ENCODE peak calls at places on chromosomes 5 and 9, in nine cellular contexts. G, A, U, C, E, B, R, F and Q are unnamed samples.

GRCh38 chr5:2188661-2189060 is 305.9 kb upstream of the IRX4 start:
- DNase-seq in F (no peak), A (no peak), G (no peak), U (no peak), B (no peak), R (no peak), E (no peak), C (no peak), Q (no peak)

GRCh38 chr5:51278458-51279049 is 104.7 kb upstream of the ISL1 start:
- DNase-seq in R (peak; percentile 49), C (no peak), F (no peak), E (no peak), A (no peak), G (no peak), B (peak; percentile 10), U (no peak), Q (no peak)

GRCh38 chr5:149995385-149996085 is 4.9 kb downstream of the TIGD6 start:
- DNase-seq in U (peak; percentile 19), A (no peak), F (no peak), G (no peak), B (peak; percentile 27), R (no peak), C (no peak), E (no peak), Q (no peak)

GRCh38 chr9:136013116-136013515 is 51.9 kb upstream of the UBAC1 start:
- DNase-seq in G (no peak), C (no peak), E (no peak), R (no peak), F (no peak), U (no peak), A (no peak), B (no peak), Q (no peak)

GRCh38 chr5:23588841-23589240 is 81.4 kb downstream of the PRDM9 start:
- DNase-seq in C (no peak), A (no peak), U (no peak), B (no peak), G (no peak), R (no peak), E (no peak), F (no peak), Q (no peak)

GRCh38 chr5:93741136-93741811 is at the start of gene POU5F2:
- DNase-seq in E (no peak), R (peak; percentile 74), U (no peak), G (no peak), F (no peak), C (no peak), A (no peak), B (peak; percentile 18), Q (no peak)

GRCh38 chr9:20599195-20599594 is 23.1 kb downstream of the MLLT3 start:
- DNase-seq in E (no peak), U (peak; percentile 73), F (no peak), R (no peak), B (no peak), A (no peak), C (no peak), G (no peak), Q (no peak)

GRCh38 chr5:149358294-149358651 is 427 bp downstream of the PCYOX1L start:
- DNase-seq in E (peak; percentile 39), U (peak; percentile 46), F (peak; percentile 36), A (no peak), R (peak; percentile 29), C (no peak), B (peak; percentile 81), G (peak; percentile 66), Q (peak; percentile 25)

GRCh38 chr9:124037790-124038189 is 26.2 kb downstream of the LHX2 start:
- DNase-seq in A (peak; percentile 42), G (no peak), F (no peak), B (peak; percentile 34), R (peak; percentile 54), C (peak; percentile 38), E (no peak), U (no peak), Q (no peak)

GRCh38 chr9:14296462-14296861 is 17.5 kb downstream of the NFIB start:
- DNase-seq in R (no peak), F (no peak), B (no peak), C (no peak), U (no peak), G (no peak), E (no peak), A (no peak), Q (no peak)

GRCh38 chr9:25716220-25716872 is 38.1 kb upstream of the TUSC1 start:
- DNase-seq in G (peak; percentile 7), R (peak; percentile 84), A (peak; percentile 67), E (peak; percentile 72), C (no peak), B (peak; percentile 62), U (peak; percentile 70), F (no peak), Q (peak; percentile 80)

GRCh38 chr5:148781771-148782170 is 44.6 kb upstream of the ADRB2 start:
- DNase-seq in E (no peak), B (no peak), C (no peak), R (no peak), U (no peak), F (no peak), A (no peak), G (no peak), Q (no peak)

GRCh38 chr9:130451509-130452388 is 7.0 kb downstream of the ASS1 start:
- DNase-seq in R (peak; percentile 81), B (peak; percentile 81), G (peak; percentile 16), F (no peak), U (peak; percentile 98), E (peak; percentile 84), A (no peak), C (no peak), Q (peak; percentile 96)

GRCh38 chr5:43646997-43647396 is 44.0 kb downstream of the NNT start:
- DNase-seq in C (no peak), R (no peak), U (peak; percentile 44), A (no peak), B (no peak), F (no peak), G (no peak), E (no peak), Q (no peak)

GRCh38 chr5:173530547-173530946 is 85.9 kb downstream of the BOD1 start:
- DNase-seq in B (no peak), G (no peak), A (peak; percentile 30), E (peak; percentile 33), U (no peak), F (no peak), C (peak; percentile 18), R (peak; percentile 87), Q (no peak)

GRCh38 chr5:154603978-154604679 is 126.1 kb upstream of the HAND1 start:
- DNase-seq in C (no peak), E (peak; percentile 20), B (peak; percentile 91), F (no peak), A (peak; percentile 40), U (peak; percentile 59), R (peak; percentile 56), G (no peak), Q (peak; percentile 73)

GRCh38 chr5:6715758-6716633 is 2.8 kb downstream of the TENT4A start:
- DNase-seq in G (peak; percentile 48), F (peak; percentile 58), C (no peak), B (no peak), E (no peak), U (no peak), A (no peak), R (no peak), Q (no peak)

DNA sequence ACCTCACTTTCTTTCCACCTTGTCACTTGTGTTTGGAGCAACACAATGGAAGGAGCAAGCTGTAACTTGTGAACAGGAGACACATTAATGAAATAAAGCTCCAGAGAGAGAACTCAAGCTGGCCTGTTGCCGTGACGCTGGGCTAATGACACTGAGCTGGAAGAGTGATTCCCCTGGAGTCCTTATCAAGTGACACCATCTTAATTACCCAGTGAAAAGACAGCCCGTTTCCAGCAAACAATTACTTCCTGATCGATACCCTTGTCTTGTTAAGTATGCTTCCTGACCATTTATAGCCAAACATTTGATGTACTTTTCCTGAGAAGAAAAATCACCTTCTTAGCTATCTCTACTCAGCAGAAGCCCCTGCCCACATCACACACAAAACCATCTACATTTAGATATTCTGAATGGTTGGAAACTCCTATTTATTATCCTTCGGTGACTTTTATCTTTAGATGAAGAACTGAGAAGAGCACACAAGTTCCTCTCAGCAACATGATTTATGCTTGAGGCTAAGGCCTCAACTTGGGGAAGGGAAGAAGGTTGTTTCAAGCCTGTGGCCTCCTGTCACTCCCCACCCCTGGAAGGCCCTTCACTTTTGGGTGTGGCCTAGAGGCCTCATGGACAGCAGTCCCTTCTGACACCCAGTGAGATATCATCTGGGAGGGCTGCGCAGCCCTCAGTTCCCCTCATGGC is 34.1 kb downstream of the CRHBP start:
- DNase-seq in G (no peak), F (no peak), U (no peak), E (no peak), R (no peak), C (no peak), A (peak; percentile 14), B (no peak), Q (no peak)
- TF ChIP-seq EZH2phosphoT487 in G (no peak), F (no peak), U (no peak), E (no peak), R (no peak), C (no peak), A (no peak), B (no peak), Q (no peak)

GRCh38 chr9:77469515-77470197 is 178.5 kb downstream of the GNA14 start:
- DNase-seq in U (peak; percentile 82), R (no peak), B (no peak), F (no peak), C (no peak), G (no peak), A (no peak), E (peak; percentile 15), Q (no peak)

GRCh38 chr9:77475641-77476473 is 172.3 kb downstream of the GNA14 start:
- DNase-seq in B (no peak), F (peak; percentile 28), E (no peak), R (peak; percentile 35), U (peak; percentile 88), G (peak; percentile 34), C (no peak), A (no peak), Q (no peak)

GRCh38 chr9:77471572-77471971 is 176.6 kb downstream of the GNA14 start:
- DNase-seq in B (no peak), F (no peak), G (no peak), U (no peak), C (no peak), A (no peak), R (no peak), E (no peak), Q (no peak)

GRCh38 chr9:77474903-77475302 is 173.2 kb downstream of the GNA14 start:
- DNase-seq in R (no peak), E (no peak), B (no peak), U (no peak), G (no peak), F (no peak), C (no peak), A (no peak), Q (no peak)

GRCh38 chr9:77472646-77473045 is 175.5 kb downstream of the GNA14 start:
- DNase-seq in E (no peak), F (no peak), C (no peak), U (no peak), R (no peak), G (no peak), A (no peak), B (no peak), Q (no peak)
- TF ChIP-seq EZH2phosphoT487 in E (no peak), F (no peak), C (no peak), U (no peak), R (no peak), G (no peak), A (no peak), B (no peak), Q (no peak)

GRCh38 chr9:114446036-114446435 is 58.3 kb upstream of the AKNA start:
- DNase-seq in F (no peak), E (peak; percentile 16), A (no peak), R (no peak), U (peak; percentile 78), G (no peak), C (no peak), B (no peak), Q (no peak)
- TF ChIP-seq EZH2phosphoT487 in F (no peak), E (no peak), A (no peak), R (no peak), U (no peak), G (no peak), C (no peak), B (no peak), Q (no peak)

GRCh38 chr9:109143881-109144562 is 23.0 kb downstream of the FRRS1L start:
- DNase-seq in U (peak; percentile 50), B (peak; percentile 35), A (peak; percentile 18), C (peak; percentile 60), F (peak; percentile 81), R (peak; percentile 53), G (peak; percentile 48), E (peak; percentile 61), Q (no peak)
- TF ChIP-seq EZH2phosphoT487 in U (no peak), B (no peak), A (no peak), C (no peak), F (no peak), R (no peak), G (no peak), E (no peak), Q (no peak)